ENCODE peak calls at places on chromosomes 6 and 20, in six cellular contexts. P is PC-3, K is H1, C is mammary epithelial cell, M is HCT116, S is cardiac muscle cell. H is an unnamed sample.

GRCh38 chr6:89298680-89299450 is 16.2 kb downstream of the GABRR2 start:
- DNase-seq in S (peak), K (no peak), C (peak), M (peak), P (peak), H (no peak)

GRCh38 chr6:48061630-48062029 is 49.4 kb downstream of the PTCHD4 start:
- DNase-seq in S (peak), C (peak), P (peak), M (no peak), K (no peak), H (no peak)

GRCh38 chr6:18389479-18389878 is 2.3 kb downstream of the RNF144B start:
- DNase-seq in C (peak), M (no peak), S (no peak), K (no peak), P (peak), H (no peak)

GRCh38 chr6:163667372-163668060 is 253.0 kb downstream of the QKI start:
- DNase-seq in C (no peak), S (peak), P (no peak), M (no peak), K (peak), H (no peak)

GRCh38 chr6:47434372-47435253 is 43.0 kb upstream of the CD2AP start:
- DNase-seq in P (no peak), M (no peak), S (no peak), C (no peak), K (no peak), H (no peak)

GRCh38 chr6:13813621-13814175 is 659 bp downstream of the MCUR1 start:
- DNase-seq in K (no peak), S (peak), C (peak), P (peak), M (peak), H (no peak)

GRCh38 chr20:42018979-42019378 is 400.8 kb upstream of the CHD6 start:
- DNase-seq in C (no peak), K (no peak), S (no peak), M (no peak), P (no peak), H (no peak)

GRCh38 chr6:111888928-111889696 is 15.9 kb upstream of the FYN start:
- DNase-seq in S (peak), K (no peak), C (no peak), P (no peak), M (no peak), H (no peak)

GRCh38 chr6:134911532-134911931 is 38.4 kb downstream of the ALDH8A1 start:
- DNase-seq in S (peak), P (peak), K (no peak), C (peak), M (no peak), H (no peak)

GRCh38 chr20:25052255-25053206 is 5.4 kb downstream of the ACSS1 start:
- DNase-seq in M (no peak), S (peak), K (no peak), P (no peak), C (no peak), H (no peak)

GRCh38 chr20:59015812-59016711 is 3.2 kb upstream of the TUBB1 start:
- DNase-seq in P (no peak), M (no peak), S (no peak), C (no peak), K (peak), H (no peak)

DNA sequence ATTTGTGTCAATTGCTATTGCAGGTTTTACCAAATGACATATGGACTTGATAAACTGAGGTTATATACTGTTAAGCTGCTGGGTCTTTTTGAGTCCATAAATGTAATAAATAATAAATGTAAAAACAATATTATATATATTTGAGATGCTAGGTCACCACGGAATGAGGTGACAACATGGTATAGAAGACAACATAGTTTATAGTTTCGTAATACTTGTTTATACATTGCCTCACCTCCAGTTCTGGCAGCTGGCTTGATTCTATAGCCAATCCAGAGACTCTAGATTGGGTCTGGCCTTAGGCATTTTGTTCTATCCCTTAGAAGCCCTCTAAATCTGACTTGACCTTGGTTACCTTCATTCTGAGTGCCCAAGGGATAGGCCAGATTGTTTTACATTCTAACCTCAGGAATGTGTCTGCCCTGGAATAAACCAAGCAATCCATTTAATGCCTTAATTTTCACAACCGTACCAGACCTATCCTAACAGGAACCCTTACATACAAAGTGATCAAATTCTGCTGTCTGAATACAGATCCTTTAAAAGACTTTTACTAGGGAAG is 61.5 kb upstream of the STXBP5 start:
- DNase-seq in M (no peak), K (no peak), P (no peak), S (no peak), C (no peak), H (no peak)
- H3K4me3 ChIP-seq in M (no peak), K (no peak), P (no peak), S (no peak), C (no peak), H (no peak)

GRCh38 chr6:151380848-151381205 is 10.5 kb downstream of the ZBTB2 start:
- DNase-seq in P (no peak), M (no peak), K (no peak), S (no peak), C (no peak), H (no peak)
- H3K4me3 ChIP-seq in P (no peak), M (no peak), K (no peak), S (no peak), C (no peak), H (no peak)

GRCh38 chr6:68575765-68576439 is 59.2 kb upstream of the ADGRB3 start:
- DNase-seq in K (peak), S (peak), M (no peak), C (no peak), P (peak), H (peak)
- H3K4me3 ChIP-seq in K (no peak), S (no peak), M (no peak), C (no peak), P (no peak), H (no peak)

GRCh38 chr20:14334306-14334930 is 3.0 kb downstream of the FLRT3 start:
- DNase-seq in M (no peak), P (peak), K (no peak), S (peak), C (peak), H (no peak)

GRCh38 chr20:14337400-14338171 is at the start of gene FLRT3:
- DNase-seq in C (peak), M (peak), P (peak), K (peak), S (peak), H (peak)

GRCh38 chr20:14333734-14334133 is 3.7 kb downstream of the FLRT3 start:
- DNase-seq in P (no peak), K (no peak), S (no peak), C (no peak), M (no peak), H (no peak)

GRCh38 chr20:14335122-14335521 is 2.3 kb downstream of the FLRT3 start:
- DNase-seq in P (no peak), C (no peak), K (no peak), M (no peak), S (no peak), H (no peak)

DNA sequence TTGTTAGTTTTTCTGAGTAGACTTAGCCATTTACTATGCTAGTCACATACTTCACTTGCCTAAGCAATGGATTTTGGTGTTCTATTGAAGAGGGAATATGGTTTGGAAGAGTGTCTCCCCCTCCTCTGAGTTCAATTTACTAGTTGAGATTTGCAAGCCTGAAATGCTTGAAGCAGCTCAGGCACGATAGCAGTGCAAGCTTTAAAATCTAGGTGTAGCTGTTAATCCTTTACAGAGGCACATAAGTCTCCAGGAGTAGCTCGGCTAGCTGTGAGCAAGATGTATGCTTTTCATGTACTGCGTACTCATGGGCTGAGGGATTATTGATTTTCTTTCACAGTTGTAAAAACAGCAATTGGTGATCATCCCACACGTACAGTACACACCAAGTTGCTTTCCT is 745 bp downstream of the FLRT3 start:
- DNase-seq in M (no peak), P (peak), K (no peak), C (peak), S (peak), H (no peak)
- H3K4me3 ChIP-seq in M (no peak), P (peak), K (no peak), C (peak), S (peak), H (no peak)

GRCh38 chr6:8090650-8091049 is 11.7 kb downstream of the EEF1E1 start:
- DNase-seq in M (no peak), C (no peak), P (no peak), K (no peak), S (no peak), H (no peak)
- H3K4me3 ChIP-seq in M (no peak), C (no peak), P (no peak), K (no peak), S (no peak), H (no peak)

GRCh38 chr20:43926691-43927090 is 12.0 kb downstream of the TOX2 start:
- DNase-seq in M (no peak), S (no peak), C (no peak), K (no peak), P (no peak), H (no peak)

GRCh38 chr20:43925786-43926185 is 11.1 kb downstream of the TOX2 start:
- DNase-seq in S (peak), P (peak), C (no peak), M (no peak), K (no peak), H (no peak)

GRCh38 chr20:43923917-43924316 is 9.3 kb downstream of the TOX2 start:
- DNase-seq in M (no peak), S (no peak), P (no peak), C (no peak), K (no peak), H (no peak)

GRCh38 chr20:43926287-43926686 is 11.6 kb downstream of the TOX2 start:
- DNase-seq in K (no peak), M (no peak), S (no peak), P (no peak), C (no peak), H (no peak)

GRCh38 chr20:43925215-43925614 is 10.6 kb downstream of the TOX2 start:
- DNase-seq in S (no peak), M (no peak), K (no peak), C (no peak), P (no peak), H (no peak)
- H3K4me3 ChIP-seq in S (no peak), M (no peak), K (no peak), C (no peak), P (no peak), H (no peak)

DNA sequence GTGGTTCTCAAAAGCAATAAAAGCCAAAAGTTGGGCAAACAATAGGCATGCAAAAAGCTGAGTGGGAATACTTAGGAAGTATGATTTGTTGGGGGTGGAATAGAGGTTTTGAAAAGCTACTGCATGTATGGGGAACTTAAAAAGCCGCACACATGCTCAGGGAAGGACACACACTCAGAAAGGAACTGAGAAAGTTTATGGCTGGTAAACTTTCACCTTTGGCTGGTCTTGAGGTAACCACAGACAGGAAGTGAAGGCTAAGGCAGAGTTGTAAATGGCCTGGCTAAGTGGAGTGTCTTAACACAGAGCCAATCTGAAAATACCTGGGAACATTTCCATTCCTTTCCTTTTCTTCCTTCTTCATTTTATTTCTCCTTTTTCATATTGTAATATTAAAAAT is 134.5 kb upstream of the EXOC2 start:
- DNase-seq in P (no peak), M (no peak), K (no peak), S (no peak), C (no peak), H (no peak)
- H3K4me3 ChIP-seq in P (no peak), M (no peak), K (no peak), S (no peak), C (no peak), H (no peak)